ENCODE peak calls at places on chromosomes 13 and 19, in eight cellular contexts. K is heart left ventricle, S is kidney, A is fibroblast of lung, E is body of pancreas, Z is heart right ventricle, L is endodermal cell, Q is breast epithelium. W is an unnamed sample.

GRCh38 chr19:3565177-3565576 is 7.6 kb upstream of the HMG20B start:
- DNase-seq in A (no peak), Z (no peak), E (no peak), K (no peak), L (no peak), S (no peak), Q (no peak), W (no peak)

GRCh38 chr19:50204811-50205675 is 1.6 kb downstream of the MYH14 start:
- DNase-seq in Z (peak; percentile 46), L (peak; percentile 97), A (no peak), E (peak; percentile 94), K (peak; percentile 79), S (peak; percentile 93), Q (peak; percentile 84), W (no peak)

GRCh38 chr13:111034811-111035210 is 80.3 kb upstream of the ARHGEF7 start:
- DNase-seq in E (no peak), Q (no peak), K (no peak), Z (no peak), A (peak; percentile 37), L (no peak), S (no peak), W (no peak)

GRCh38 chr13:50357586-50358118 is 342.4 kb downstream of the KCNRG start:
- DNase-seq in K (no peak), Q (peak; percentile 56), Z (peak; percentile 54), L (no peak), A (peak; percentile 82), S (no peak), E (peak; percentile 92), W (peak; percentile 75)

GRCh38 chr13:36090592-36090991 is 40.6 kb downstream of the DCLK1 start:
- DNase-seq in K (no peak), E (no peak), L (no peak), A (no peak), Z (no peak), S (no peak), Q (no peak), W (no peak)

GRCh38 chr13:73672492-73672891 is 461.7 kb downstream of the KLF12 start:
- DNase-seq in S (no peak), Z (no peak), L (no peak), A (no peak), E (peak; percentile 36), Q (no peak), K (no peak), W (no peak)

GRCh38 chr19:2575734-2576481 is 100.0 kb downstream of the GADD45B start:
- DNase-seq in E (peak; percentile 56), Z (peak; percentile 71), L (peak; percentile 50), K (peak; percentile 90), A (peak; percentile 91), S (peak; percentile 94), Q (peak; percentile 90), W (peak; percentile 45)

GRCh38 chr19:29172302-29172701 is 40.6 kb downstream of the UQCRFS1 start:
- DNase-seq in K (no peak), L (no peak), Q (no peak), E (no peak), S (no peak), Z (no peak), A (no peak), W (no peak)

GRCh38 chr19:20279516-20279915 is 112.5 kb downstream of the ZNF486 start:
- DNase-seq in A (no peak), Z (no peak), L (no peak), S (no peak), Q (no peak), E (no peak), K (no peak), W (no peak)

GRCh38 chr13:106680796-106681482 is 113.0 kb upstream of the ARGLU1 start:
- DNase-seq in S (no peak), Q (no peak), E (no peak), L (peak; percentile 92), K (no peak), A (no peak), Z (peak; percentile 16), W (no peak)

GRCh38 chr19:3012522-3013260 is 16.4 kb downstream of the TLE2 start:
- DNase-seq in Q (no peak), A (no peak), E (no peak), Z (no peak), S (no peak), L (no peak), K (no peak), W (no peak)

GRCh38 chr19:1434577-1435060 is 3.6 kb upstream of the RPS15 start:
- DNase-seq in L (no peak), E (no peak), S (no peak), A (no peak), Z (no peak), K (no peak), Q (no peak), W (no peak)

GRCh38 chr19:1433119-1434039 is 4.8 kb upstream of the RPS15 start:
- DNase-seq in S (peak; percentile 76), E (no peak), A (no peak), Q (no peak), Z (no peak), K (no peak), L (no peak), W (no peak)

GRCh38 chr19:1437609-1438008 is 587 bp upstream of the RPS15 start:
- DNase-seq in E (no peak), Z (no peak), L (no peak), S (no peak), Q (no peak), A (no peak), K (no peak), W (no peak)

GRCh38 chr19:1434040-1434366 is 4.2 kb upstream of the RPS15 start:
- DNase-seq in Q (no peak), Z (no peak), A (no peak), L (no peak), E (no peak), S (no peak), K (no peak), W (no peak)

GRCh38 chr19:1435378-1435989 is 2.7 kb upstream of the RPS15 start:
- DNase-seq in Z (no peak), E (no peak), K (no peak), L (no peak), Q (no peak), A (no peak), S (no peak), W (no peak)
- H3K36me3 ChIP-seq in Z (peaks cover 43% of the 10 kb centered on the region), E (peaks cover 14% of the 10 kb centered on the region), K (peaks cover 12% of the 10 kb centered on the region), L (peaks cover 40% of the 10 kb centered on the region), Q (peaks cover 12% of the 10 kb centered on the region), A (peaks cover 38% of the 10 kb centered on the region), S (peaks cover 12% of the 10 kb centered on the region), W (no peaks in the 10 kb centered on the region)

DNA sequence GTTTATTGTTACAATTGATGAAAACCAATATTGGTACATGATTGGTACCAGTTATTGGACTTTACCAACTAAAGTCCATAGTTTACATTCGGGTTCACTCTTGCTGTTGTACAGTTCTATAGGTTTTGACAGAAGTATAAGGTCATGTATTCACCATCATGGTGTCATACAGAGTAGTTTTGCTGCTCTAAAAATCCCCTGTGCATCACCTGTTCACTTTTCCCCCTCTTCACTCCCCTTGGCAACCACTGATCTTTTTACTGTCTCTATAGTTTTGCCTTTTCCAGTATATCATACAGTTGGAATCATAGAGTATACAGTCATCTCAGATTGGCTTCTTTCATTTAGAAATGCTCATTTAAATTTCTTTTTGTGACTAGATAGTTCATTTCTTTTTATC is 51.2 kb upstream of the MED4 start:
- DNase-seq in Q (no peak), Z (no peak), S (no peak), E (no peak), A (no peak), L (no peak), K (no peak), W (no peak)
- H3K4me3 ChIP-seq in Q (no peak overlapping the region), Z (no peak overlapping the region), S (no peak overlapping the region), E (no peak overlapping the region), A (no peak overlapping the region), L (no peak overlapping the region), K (no peak overlapping the region), W (no peak overlapping the region)

GRCh38 chr13:41004875-41005693 is 14.0 kb downstream of the ELF1 start:
- DNase-seq in E (no peak), A (no peak), Q (no peak), Z (no peak), S (no peak), L (no peak), K (no peak), W (no peak)
- H3K27ac ChIP-seq in E (peak overlapping the region; percentile 12), A (no peak overlapping the region), Q (no peak overlapping the region), Z (peak overlapping the region; percentile 39), S (no peak overlapping the region), L (no peak overlapping the region), K (no peak overlapping the region), W (no peak overlapping the region)

GRCh38 chr19:47375694-47376588 is 26.8 kb downstream of the DHX34 start:
- DNase-seq in K (no peak), Q (no peak), E (no peak), Z (no peak), S (no peak), L (no peak), A (no peak), W (no peak)
- H3K36me3 ChIP-seq in K (peaks cover 6% of the 10 kb centered on the region), Q (peaks cover 26% of the 10 kb centered on the region), E (peaks cover 17% of the 10 kb centered on the region), Z (peaks cover 34% of the 10 kb centered on the region), S (peaks cover 16% of the 10 kb centered on the region), L (peaks cover 69% of the 10 kb centered on the region), A (peaks cover 36% of the 10 kb centered on the region), W (no peaks in the 10 kb centered on the region)

DNA sequence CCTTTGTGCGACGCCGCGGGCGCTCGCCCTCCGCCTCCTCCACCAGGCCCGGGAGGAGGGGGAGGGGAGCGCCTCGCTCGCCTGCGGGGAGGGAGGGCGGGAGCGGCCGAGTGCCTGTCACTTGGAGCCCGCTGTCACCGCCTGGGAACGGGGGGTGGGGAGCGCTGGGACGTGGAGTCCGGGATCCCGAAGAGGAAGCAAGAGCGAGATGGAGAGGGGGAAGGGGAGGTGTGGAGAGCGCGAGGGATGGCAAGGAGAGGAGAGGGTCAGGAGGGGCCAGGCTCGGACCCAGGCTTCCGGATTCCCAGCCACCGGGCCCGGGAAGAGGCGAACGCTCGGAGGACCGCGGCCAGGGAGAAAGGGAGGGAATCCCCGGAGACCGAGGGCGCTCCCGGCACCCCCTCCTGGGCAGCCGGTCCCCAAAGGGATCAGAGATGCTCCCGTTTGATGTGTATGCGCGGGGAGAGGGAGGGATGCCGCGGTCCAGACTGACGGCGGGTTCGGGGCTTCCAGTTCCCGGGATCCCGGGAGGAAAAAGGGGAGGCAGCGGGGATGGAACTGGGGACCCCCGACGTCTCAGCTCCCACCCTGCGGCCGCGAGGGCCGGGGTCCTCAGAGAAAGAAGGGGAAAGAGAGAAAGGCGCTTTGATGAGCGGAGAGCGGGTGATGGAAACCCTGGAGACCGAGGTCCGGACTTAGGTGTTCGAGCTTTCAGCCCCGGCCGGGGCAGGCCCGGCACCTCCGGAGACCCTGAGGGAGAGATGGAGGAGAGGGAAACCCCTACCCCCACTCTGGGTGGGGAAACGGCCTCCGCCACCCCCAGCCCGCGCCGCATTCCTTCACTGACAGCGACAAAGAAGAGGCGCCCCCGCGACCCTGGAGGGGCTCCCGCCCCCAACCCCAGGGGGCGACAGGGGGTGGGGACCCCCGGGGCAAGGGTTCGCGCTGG is 4.7 kb upstream of the DPF1 start:
- DNase-seq in K (no peak), L (peak; percentile 88), S (no peak), Z (no peak), Q (no peak), A (no peak), E (no peak), W (no peak)
- H3K4me3 ChIP-seq in K (peak overlapping the region; percentile 29), L (peak overlapping the region; percentile 69), S (no peak overlapping the region), Z (peak overlapping the region; percentile 40), Q (no peak overlapping the region), A (peak overlapping the region; percentile 32), E (no peak overlapping the region), W (no peak overlapping the region)